ENCODE peak calls at places on chromosomes 11 and 22, in five cellular contexts. F is activated CD4-positive, alpha-beta T cell treated with anti-CD3 and anti-CD28 coated beads for 24 hours; N is glutamatergic neuron; P is GM04503; R is T-helper 9 cell. W is an unnamed sample.

GRCh38 chr11:8601376-8602133 is 7.5 kb upstream of the STK33 start:
- DNase-seq in N (no peak), F (no peak), P (no peak), R (no peak), W (no peak)

GRCh38 chr22:17705565-17706450 is 67.3 kb downstream of the BCL2L13 start:
- DNase-seq in N (no peak), F (no peak), R (no peak), P (no peak), W (peak)

GRCh38 chr11:93775289-93775688 is 8.8 kb upstream of the MED17 start:
- DNase-seq in R (no peak), F (no peak), P (no peak), N (peak), W (no peak)

GRCh38 chr11:66068923-66069714 is 953 bp upstream of the PACS1 start:
- DNase-seq in F (no peak), P (peak), N (peak), R (no peak), W (peak)

GRCh38 chr11:3123761-3124733 is 41.1 kb downstream of the OSBPL5 start:
- DNase-seq in N (peak), R (no peak), F (no peak), P (peak), W (peak)

GRCh38 chr11:33997473-33998347 is 53.8 kb upstream of the CAPRIN1 start:
- DNase-seq in R (no peak), F (no peak), N (no peak), P (no peak), W (peak)

GRCh38 chr11:100536979-100537378 is 150.1 kb upstream of the ARHGAP42 start:
- DNase-seq in N (no peak), F (no peak), R (no peak), P (no peak), W (no peak)

GRCh38 chr11:86874314-86875056 is 74.1 kb downstream of the PRSS23 start:
- DNase-seq in P (no peak), R (no peak), N (no peak), F (no peak), W (no peak)

GRCh38 chr11:17791144-17791543 is 56.6 kb downstream of the KCNC1 start:
- DNase-seq in F (no peak), R (no peak), N (no peak), P (no peak), W (no peak)

GRCh38 chr11:125591659-125592304 is 870 bp upstream of the STT3A start:
- DNase-seq in P (no peak), N (peak), R (peak), F (peak), W (peak)

GRCh38 chr11:33160147-33160546 is 1.1 kb downstream of the CSTF3 start:
- DNase-seq in P (no peak), F (no peak), R (no peak), N (no peak), W (peak)

GRCh38 chr11:64269380-64270234 is 14.9 kb downstream of the BAD start:
- DNase-seq in N (peak), P (peak), R (peak), F (peak), W (peak)

GRCh38 chr11:202490-202889 is 4.7 kb downstream of the BET1L start:
- DNase-seq in F (no peak), N (no peak), R (no peak), P (no peak), W (no peak)

GRCh38 chr11:110160016-110160415 is 66.8 kb downstream of the ZC3H12C start:
- DNase-seq in N (no peak), F (no peak), P (no peak), R (no peak), W (no peak)

W was measured in M059J.